ENCODE peak calls at places on chromosome 18, in nine cellular contexts. O is naive thymus-derived CD4-positive, alpha-beta T cell; L is psoas muscle; K is Peyer's patch; D is heart left ventricle; P is CD4-positive, CD25-positive, alpha-beta regulatory T cell; V is HCT116; F is stomach; B is HAP-1. W is an unnamed sample. For H3K36me3 and H3K4me1, the result is how much of the 10 kb centered on the place peaks cover.

GRCh38 chr18:4549164-4549920 is 94.2 kb upstream of the DLGAP1 start:
- DNase-seq in O (no peak), L (no peak), K (no peak), D (no peak), P (no peak), V (no peak), F (no peak), B (no peak), W (no peak)

GRCh38 chr18:24014062-24014985 is at the start of gene TTC39C:
- DNase-seq in O (peak), L (peak), K (peak), D (peak), P (peak), V (peak), F (peak), B (peak), W (peak)

GRCh38 chr18:777021-777420 is 35.0 kb downstream of the YES1 start:
- DNase-seq in O (no peak), L (no peak), K (no peak), D (no peak), P (no peak), V (no peak), F (no peak), B (no peak), W (no peak)

GRCh38 chr18:12628706-12629702 is 28.9 kb downstream of the SPIRE1 start:
- DNase-seq in O (no peak), L (no peak), K (no peak), D (no peak), P (no peak), V (no peak), F (no peak), B (no peak), W (no peak)

GRCh38 chr18:32930695-32931301 is 158.0 kb upstream of the KLHL14 start:
- DNase-seq in O (no peak), L (no peak), K (no peak), D (no peak), P (peak), V (peak), F (no peak), B (peak), W (no peak)

GRCh38 chr18:61528961-61529360 is 195.7 kb downstream of the CDH20 start:
- DNase-seq in O (no peak), L (no peak), K (no peak), D (no peak), P (no peak), V (no peak), F (no peak), B (no peak), W (no peak)

GRCh38 chr18:34158881-34159690 is 65.6 kb downstream of the NOL4 start:
- DNase-seq in O (no peak), L (peak), K (peak), D (no peak), P (no peak), V (no peak), F (peak), B (peak), W (peak)

GRCh38 chr18:36187826-36188721 is 777 bp downstream of the MOCOS start:
- DNase-seq in O (no peak), L (peak), K (peak), D (no peak), P (peak), V (peak), F (peak), B (peak), W (peak)

GRCh38 chr18:74748809-74749208 is 151.1 kb downstream of the ZNF407 start:
- DNase-seq in O (no peak), L (no peak), K (no peak), D (no peak), P (no peak), V (no peak), F (no peak), B (no peak), W (no peak)

GRCh38 chr18:28065793-28066186 is 111.1 kb downstream of the CDH2 start:
- DNase-seq in O (no peak), L (no peak), K (no peak), D (no peak), P (no peak), V (no peak), F (no peak), B (peak), W (no peak)

GRCh38 chr18:3251963-3252277 is 4.3 kb downstream of the MYL12A start:
- DNase-seq in O (no peak), L (no peak), K (no peak), D (no peak), P (no peak), V (no peak), F (no peak), B (no peak), W (no peak)

DNA sequence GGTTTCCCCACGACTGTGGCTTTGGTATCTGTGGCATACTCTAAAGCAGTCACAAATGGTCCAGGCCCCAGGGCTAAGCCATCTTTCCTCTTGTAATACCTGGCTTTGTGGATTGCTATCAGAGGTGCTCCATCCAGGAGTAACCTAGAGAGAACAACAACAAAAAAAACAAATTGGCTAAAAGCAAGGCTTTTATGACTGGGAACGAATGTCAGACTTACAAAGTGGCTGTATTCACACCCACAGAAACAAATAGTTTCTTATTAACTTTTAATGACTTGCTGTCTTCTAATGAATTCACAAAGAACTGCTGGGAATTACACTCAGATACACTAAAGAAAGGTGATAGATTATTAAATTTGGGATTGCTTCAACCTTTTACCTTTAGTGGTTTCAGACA is 35.1 kb downstream of the HDHD2 start:
- DNase-seq in O (no peak), L (no peak), K (no peak), D (no peak), P (no peak), V (no peak), F (no peak), B (no peak), W (no peak)
- H3K36me3 ChIP-seq in O (under half), L (half or more), K (under half), D (half or more), P (under half), V (under half), F (half or more), B (under half), W (under half)

DNA sequence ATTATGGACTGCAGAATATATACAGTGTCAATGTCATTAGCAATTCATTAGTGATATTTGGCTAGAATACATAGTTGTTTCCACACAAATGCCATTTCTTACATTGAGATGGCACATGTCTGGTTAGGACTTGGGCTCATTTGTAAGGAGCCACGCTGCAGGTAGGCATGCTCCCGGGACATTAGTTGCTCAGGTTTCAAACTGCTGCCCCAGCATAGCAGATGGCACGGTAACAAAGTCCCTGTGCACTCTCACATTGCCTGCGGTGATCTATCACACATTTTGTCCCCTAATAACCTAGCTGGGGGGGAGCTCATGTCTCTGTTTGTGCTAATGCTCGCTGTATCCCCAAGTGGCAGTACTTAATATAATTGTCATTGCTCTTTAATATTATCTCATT is 185.1 kb downstream of the NEDD4L start:
- DNase-seq in O (no peak), L (no peak), K (no peak), D (no peak), P (no peak), V (no peak), F (no peak), B (no peak), W (no peak)
- H3K4me1 ChIP-seq in O (under half), L (under half), K (under half), D (under half), P (under half), V (under half), F (half or more), B (under half), W (under half)

GRCh38 chr18:51051105-51051712 is 21.2 kb downstream of the SMAD4 start:
- DNase-seq in O (peak), L (no peak), K (no peak), D (no peak), P (peak), V (peak), F (no peak), B (peak), W (no peak)

GRCh38 chr18:51048190-51048589 is 18.2 kb downstream of the SMAD4 start:
- DNase-seq in O (no peak), L (no peak), K (no peak), D (no peak), P (no peak), V (no peak), F (no peak), B (no peak), W (no peak)

GRCh38 chr18:51044928-51045587 is 15.0 kb downstream of the SMAD4 start:
- DNase-seq in O (no peak), L (no peak), K (no peak), D (no peak), P (no peak), V (no peak), F (no peak), B (no peak), W (no peak)

GRCh38 chr18:51053822-51054221 is 23.8 kb downstream of the SMAD4 start:
- DNase-seq in O (no peak), L (no peak), K (no peak), D (no peak), P (peak), V (no peak), F (no peak), B (no peak), W (no peak)

DNA sequence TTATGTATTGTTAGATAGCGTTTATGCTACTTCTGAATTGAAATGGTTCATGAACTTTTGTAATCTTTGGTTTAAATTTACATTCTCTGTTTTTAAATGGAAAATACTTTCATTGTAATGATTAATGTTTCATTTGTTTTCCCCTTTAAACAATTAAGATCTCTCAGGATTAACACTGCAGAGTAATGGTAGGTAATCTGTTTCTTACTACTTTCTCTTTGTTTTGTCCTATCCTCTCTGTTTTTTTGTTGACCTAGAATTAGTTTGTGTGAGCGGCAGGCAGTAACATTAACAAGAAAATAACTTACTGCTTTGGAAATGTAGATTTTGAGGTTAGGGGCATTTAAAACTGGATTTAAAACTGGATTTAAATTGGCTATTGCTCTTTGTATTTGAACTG is 19.1 kb downstream of the SMAD4 start:
- DNase-seq in O (no peak), L (no peak), K (no peak), D (no peak), P (no peak), V (no peak), F (no peak), B (no peak), W (no peak)
- H3K36me3 ChIP-seq in O (under half), L (half or more), K (under half), D (half or more), P (under half), V (under half), F (under half), B (under half), W (under half)

GRCh38 chr18:31245820-31246219 is 72.1 kb upstream of the DSG1 start:
- DNase-seq in O (no peak), L (no peak), K (no peak), D (no peak), P (no peak), V (no peak), F (no peak), B (no peak), W (no peak)

GRCh38 chr18:31244737-31245432 is 73.1 kb upstream of the DSG1 start:
- DNase-seq in O (no peak), L (no peak), K (no peak), D (no peak), P (no peak), V (no peak), F (no peak), B (no peak), W (no peak)

GRCh38 chr18:31246460-31246859 is 71.5 kb upstream of the DSG1 start:
- DNase-seq in O (no peak), L (no peak), K (no peak), D (no peak), P (no peak), V (no peak), F (no peak), B (no peak), W (no peak)

GRCh38 chr18:31248783-31249521 is 69.0 kb upstream of the DSG1 start:
- DNase-seq in O (no peak), L (no peak), K (no peak), D (no peak), P (no peak), V (no peak), F (no peak), B (no peak), W (no peak)

GRCh38 chr18:31247574-31248199 is 70.3 kb upstream of the DSG1 start:
- DNase-seq in O (no peak), L (no peak), K (no peak), D (no peak), P (no peak), V (no peak), F (no peak), B (no peak), W (no peak)
- H3K4me1 ChIP-seq in O (under half), L (under half), K (under half), D (under half), P (under half), V (under half), F (under half), B (under half), W (under half)

DNA sequence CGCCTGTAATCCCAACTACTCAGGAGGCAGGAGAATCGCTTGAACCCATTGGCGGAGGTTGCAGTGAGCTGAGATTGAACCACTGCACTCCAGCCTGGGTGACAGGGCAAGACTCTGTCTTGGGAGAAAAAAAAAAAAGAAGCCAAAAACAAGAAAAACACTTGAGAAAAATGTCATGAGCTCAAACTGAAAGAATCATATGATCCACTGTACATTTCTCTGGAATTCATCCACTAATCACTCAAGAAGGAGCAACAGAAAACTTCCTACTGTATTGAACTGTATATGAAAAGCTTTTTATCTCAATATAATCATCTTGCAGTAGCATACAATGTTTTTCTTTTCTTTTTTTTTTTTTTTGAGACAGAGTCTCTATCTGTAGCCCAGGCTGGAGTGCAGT is 40.4 kb downstream of the EPG5 start:
- DNase-seq in O (no peak), L (no peak), K (no peak), D (no peak), P (no peak), V (no peak), F (no peak), B (no peak), W (no peak)
- H3K36me3 ChIP-seq in O (half or more), L (half or more), K (under half), D (half or more), P (half or more), V (under half), F (half or more), B (under half), W (under half)

GRCh38 chr18:55500316-55501086 is 87.5 kb downstream of the TCF4 start:
- DNase-seq in O (no peak), L (no peak), K (no peak), D (no peak), P (peak), V (no peak), F (no peak), B (no peak), W (no peak)

GRCh38 chr18:55499526-55499925 is 88.5 kb downstream of the TCF4 start:
- DNase-seq in O (no peak), L (no peak), K (no peak), D (no peak), P (no peak), V (no peak), F (no peak), B (no peak), W (no peak)

GRCh38 chr18:55503167-55503820 is 84.7 kb downstream of the TCF4 start:
- DNase-seq in O (no peak), L (no peak), K (no peak), D (no peak), P (no peak), V (no peak), F (no peak), B (no peak), W (no peak)

GRCh38 chr18:55502346-55502710 is 85.7 kb downstream of the TCF4 start:
- DNase-seq in O (no peak), L (no peak), K (no peak), D (no peak), P (no peak), V (no peak), F (no peak), B (no peak), W (no peak)

DNA sequence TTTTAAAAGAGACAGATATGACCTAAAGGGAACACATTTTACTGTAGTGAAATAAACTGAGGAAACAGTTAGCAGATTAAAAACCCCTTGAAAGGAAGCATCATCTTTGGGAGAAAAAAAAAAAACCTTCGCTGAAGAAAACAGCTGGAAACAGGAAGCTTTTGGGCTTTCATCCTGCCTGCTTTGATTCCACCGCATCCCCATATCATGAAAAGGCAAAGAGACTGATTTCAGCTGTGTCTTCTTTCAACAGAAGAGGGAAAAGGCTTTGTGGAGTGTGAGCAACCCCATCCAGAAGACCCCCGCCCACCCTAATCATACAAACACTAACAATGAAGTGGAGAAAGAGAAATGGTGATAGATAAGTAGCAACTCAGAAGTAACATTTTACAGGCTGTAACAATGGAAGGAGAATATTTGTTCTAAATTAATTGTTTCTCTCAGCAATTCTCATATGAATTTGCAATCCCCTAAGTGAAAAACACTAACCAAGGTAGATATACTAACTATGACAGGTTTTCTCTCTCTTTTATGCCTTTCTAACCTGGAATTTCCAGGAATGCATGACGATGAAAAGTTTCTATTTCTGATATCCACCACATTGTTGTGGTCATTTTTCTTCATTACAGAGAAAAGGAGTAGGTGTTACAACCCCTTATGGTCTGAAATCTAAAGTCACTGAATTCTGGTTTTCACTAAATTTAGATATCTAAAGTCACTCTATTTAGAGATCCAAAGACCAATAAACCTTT is 86.2 kb downstream of the TCF4 start:
- DNase-seq in O (no peak), L (no peak), K (no peak), D (no peak), P (no peak), V (no peak), F (no peak), B (no peak), W (no peak)
- H3K4me1 ChIP-seq in O (under half), L (under half), K (under half), D (under half), P (under half), V (under half), F (under half), B (under half), W (under half)

W was measured in aorta.